ENCODE peak calls at places on chromosomes 7 and 10, in ten cellular contexts. One of them, this sample, is unnamed. For H3K9me3, the result is how much of the 10 kb centered on the place peaks cover.

GRCh38 chr7:25360471-25360870 is 132.2 kb upstream of the NPVF start:
- DNase-seq in tibial nerve: no peak
- DNase-seq in right cardiac atrium: no peak
- DNase-seq in right lobe of liver: no peak
- DNase-seq in upper lobe of right lung: no peak
- DNase-seq in psoas muscle: no peak
- DNase-seq in heart left ventricle: no peak
- DNase-seq in spleen: no peak
- DNase-seq in GM23248: no peak
- DNase-seq in left ventricle myocardium inferior: no peak
- DNase-seq in this sample: no peak

GRCh38 chr10:80509403-80510161 is 28.1 kb upstream of the SH2D4B start:
- DNase-seq in upper lobe of right lung: no peak
- DNase-seq in heart left ventricle: peak
- DNase-seq in right cardiac atrium: peak
- DNase-seq in right lobe of liver: no peak
- DNase-seq in psoas muscle: peak
- DNase-seq in left ventricle myocardium inferior: peak
- DNase-seq in GM23248: peak
- DNase-seq in tibial nerve: no peak
- DNase-seq in spleen: peak
- DNase-seq in this sample: peak

GRCh38 chr7:30626984-30627383 is 32.3 kb downstream of the GARS1 start:
- DNase-seq in tibial nerve: no peak
- DNase-seq in psoas muscle: no peak
- DNase-seq in GM23248: no peak
- DNase-seq in right lobe of liver: no peak
- DNase-seq in left ventricle myocardium inferior: no peak
- DNase-seq in heart left ventricle: no peak
- DNase-seq in right cardiac atrium: no peak
- DNase-seq in spleen: no peak
- DNase-seq in upper lobe of right lung: no peak
- DNase-seq in this sample: no peak

GRCh38 chr10:12448729-12449391 is 99.5 kb downstream of the CAMK1D start:
- DNase-seq in tibial nerve: peak
- DNase-seq in left ventricle myocardium inferior: no peak
- DNase-seq in heart left ventricle: no peak
- DNase-seq in psoas muscle: no peak
- DNase-seq in right lobe of liver: no peak
- DNase-seq in right cardiac atrium: no peak
- DNase-seq in GM23248: peak
- DNase-seq in spleen: peak
- DNase-seq in upper lobe of right lung: no peak
- DNase-seq in this sample: peak

GRCh38 chr7:27143022-27143949 is at the start of gene HOXA5:
- DNase-seq in right lobe of liver: peak
- DNase-seq in left ventricle myocardium inferior: no peak
- DNase-seq in upper lobe of right lung: peak
- DNase-seq in heart left ventricle: no peak
- DNase-seq in right cardiac atrium: peak
- DNase-seq in spleen: peak
- DNase-seq in GM23248: no peak
- DNase-seq in tibial nerve: no peak
- DNase-seq in psoas muscle: peak
- DNase-seq in this sample: no peak

GRCh38 chr10:93124580-93125318 is 51.1 kb downstream of the CYP26A1 start:
- DNase-seq in psoas muscle: no peak
- DNase-seq in heart left ventricle: no peak
- DNase-seq in upper lobe of right lung: no peak
- DNase-seq in spleen: no peak
- DNase-seq in left ventricle myocardium inferior: no peak
- DNase-seq in right lobe of liver: no peak
- DNase-seq in tibial nerve: no peak
- DNase-seq in right cardiac atrium: no peak
- DNase-seq in GM23248: no peak
- DNase-seq in this sample: no peak

GRCh38 chr7:123798527-123799188 is 46.3 kb upstream of the HYAL4 start:
- DNase-seq in right cardiac atrium: no peak
- DNase-seq in psoas muscle: no peak
- DNase-seq in spleen: no peak
- DNase-seq in right lobe of liver: no peak
- DNase-seq in left ventricle myocardium inferior: no peak
- DNase-seq in heart left ventricle: no peak
- DNase-seq in upper lobe of right lung: no peak
- DNase-seq in tibial nerve: no peak
- DNase-seq in GM23248: no peak
- DNase-seq in this sample: no peak

GRCh38 chr7:83751217-83751616 is 102.3 kb upstream of the SEMA3E start:
- DNase-seq in right lobe of liver: no peak
- DNase-seq in tibial nerve: no peak
- DNase-seq in psoas muscle: no peak
- DNase-seq in heart left ventricle: no peak
- DNase-seq in right cardiac atrium: no peak
- DNase-seq in upper lobe of right lung: no peak
- DNase-seq in spleen: no peak
- DNase-seq in left ventricle myocardium inferior: no peak
- DNase-seq in GM23248: peak
- DNase-seq in this sample: no peak

GRCh38 chr10:91955114-91955513 is 31.5 kb downstream of the BTAF1 start:
- DNase-seq in upper lobe of right lung: no peak
- DNase-seq in psoas muscle: no peak
- DNase-seq in right lobe of liver: no peak
- DNase-seq in left ventricle myocardium inferior: no peak
- DNase-seq in GM23248: no peak
- DNase-seq in right cardiac atrium: no peak
- DNase-seq in tibial nerve: no peak
- DNase-seq in spleen: no peak
- DNase-seq in heart left ventricle: no peak
- DNase-seq in this sample: no peak

GRCh38 chr10:31152421-31153133 is 120.9 kb upstream of the ZNF438 start:
- DNase-seq in GM23248: no peak
- DNase-seq in right cardiac atrium: no peak
- DNase-seq in psoas muscle: no peak
- DNase-seq in left ventricle myocardium inferior: no peak
- DNase-seq in upper lobe of right lung: no peak
- DNase-seq in tibial nerve: no peak
- DNase-seq in spleen: no peak
- DNase-seq in heart left ventricle: peak
- DNase-seq in right lobe of liver: no peak
- DNase-seq in this sample: no peak

GRCh38 chr10:31154996-31155395 is 123.3 kb upstream of the ZNF438 start:
- DNase-seq in upper lobe of right lung: no peak
- DNase-seq in left ventricle myocardium inferior: no peak
- DNase-seq in GM23248: no peak
- DNase-seq in tibial nerve: no peak
- DNase-seq in spleen: no peak
- DNase-seq in right cardiac atrium: no peak
- DNase-seq in psoas muscle: no peak
- DNase-seq in right lobe of liver: no peak
- DNase-seq in heart left ventricle: no peak
- DNase-seq in this sample: no peak

GRCh38 chr10:31151301-31151700 is 119.6 kb upstream of the ZNF438 start:
- DNase-seq in upper lobe of right lung: no peak
- DNase-seq in heart left ventricle: no peak
- DNase-seq in psoas muscle: no peak
- DNase-seq in left ventricle myocardium inferior: no peak
- DNase-seq in GM23248: no peak
- DNase-seq in tibial nerve: no peak
- DNase-seq in spleen: no peak
- DNase-seq in right lobe of liver: no peak
- DNase-seq in right cardiac atrium: no peak
- DNase-seq in this sample: no peak

GRCh38 chr10:31157125-31157983 is 125.7 kb upstream of the ZNF438 start:
- DNase-seq in spleen: no peak
- DNase-seq in right cardiac atrium: peak
- DNase-seq in right lobe of liver: no peak
- DNase-seq in GM23248: peak
- DNase-seq in left ventricle myocardium inferior: peak
- DNase-seq in tibial nerve: peak
- DNase-seq in psoas muscle: peak
- DNase-seq in upper lobe of right lung: no peak
- DNase-seq in heart left ventricle: peak
- DNase-seq in this sample: peak

GRCh38 chr10:31153692-31154091 is 122.0 kb upstream of the ZNF438 start:
- DNase-seq in right lobe of liver: no peak
- DNase-seq in right cardiac atrium: no peak
- DNase-seq in heart left ventricle: no peak
- DNase-seq in psoas muscle: no peak
- DNase-seq in GM23248: no peak
- DNase-seq in spleen: no peak
- DNase-seq in tibial nerve: no peak
- DNase-seq in left ventricle myocardium inferior: no peak
- DNase-seq in upper lobe of right lung: no peak
- DNase-seq in this sample: no peak
- H3K27ac ChIP-seq in right lobe of liver: no peak
- H3K27ac ChIP-seq in right cardiac atrium: no peak
- H3K27ac ChIP-seq in heart left ventricle: peak
- H3K27ac ChIP-seq in psoas muscle: no peak
- H3K27ac ChIP-seq in GM23248: no peak
- H3K27ac ChIP-seq in spleen: no peak
- H3K27ac ChIP-seq in tibial nerve: no peak
- H3K27ac ChIP-seq in left ventricle myocardium inferior: peak
- H3K27ac ChIP-seq in upper lobe of right lung: no peak
- H3K27ac ChIP-seq in this sample: no peak

GRCh38 chr7:57362868-57363267 is 87.1 kb upstream of the ZNF716 start:
- DNase-seq in upper lobe of right lung: no peak
- DNase-seq in right lobe of liver: no peak
- DNase-seq in heart left ventricle: no peak
- DNase-seq in GM23248: no peak
- DNase-seq in psoas muscle: no peak
- DNase-seq in right cardiac atrium: no peak
- DNase-seq in tibial nerve: no peak
- DNase-seq in left ventricle myocardium inferior: peak
- DNase-seq in spleen: no peak
- DNase-seq in this sample: no peak
- H3K9me3 ChIP-seq in upper lobe of right lung: under half
- H3K9me3 ChIP-seq in right lobe of liver: under half
- H3K9me3 ChIP-seq in heart left ventricle: under half
- H3K9me3 ChIP-seq in GM23248: under half
- H3K9me3 ChIP-seq in psoas muscle: under half
- H3K9me3 ChIP-seq in right cardiac atrium: under half
- H3K9me3 ChIP-seq in tibial nerve: half or more
- H3K9me3 ChIP-seq in left ventricle myocardium inferior: under half
- H3K9me3 ChIP-seq in spleen: half or more
- H3K9me3 ChIP-seq in this sample: half or more

DNA sequence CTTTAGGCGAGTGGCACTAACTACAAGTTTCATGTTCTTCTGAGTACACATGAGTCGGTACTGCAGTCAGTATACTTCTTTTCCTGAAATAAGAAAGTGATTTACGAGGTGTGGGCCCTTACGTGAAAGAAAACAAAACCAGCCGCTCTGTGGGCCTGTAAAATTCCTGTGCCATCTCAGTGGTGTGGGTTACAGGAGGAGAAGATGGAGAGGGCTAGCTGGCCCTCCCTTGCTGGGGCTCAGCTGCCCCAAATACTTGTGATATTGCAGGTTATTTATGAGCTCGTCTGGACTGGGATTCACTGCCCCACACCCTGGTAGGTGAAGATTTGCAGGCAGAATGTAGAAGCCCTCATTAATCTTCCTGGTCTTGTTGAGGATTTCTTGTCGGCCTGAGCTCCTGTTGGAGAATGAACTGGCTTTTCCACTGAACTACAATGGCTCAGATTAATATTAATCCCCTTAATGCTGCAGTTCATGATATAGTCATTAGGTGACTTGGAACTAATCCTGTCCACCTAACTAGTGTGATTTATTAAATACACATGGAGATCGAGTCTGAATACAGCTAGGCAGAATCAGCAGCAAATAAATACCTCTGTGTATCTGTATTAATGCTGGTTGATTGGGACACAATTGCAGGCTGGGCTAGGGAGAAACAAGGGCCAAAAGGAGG is 68.0 kb downstream of the GBF1 start:
- DNase-seq in right lobe of liver: no peak
- DNase-seq in upper lobe of right lung: no peak
- DNase-seq in spleen: no peak
- DNase-seq in tibial nerve: no peak
- DNase-seq in left ventricle myocardium inferior: no peak
- DNase-seq in right cardiac atrium: no peak
- DNase-seq in heart left ventricle: no peak
- DNase-seq in psoas muscle: no peak
- DNase-seq in GM23248: peak
- DNase-seq in this sample: no peak
- H3K27ac ChIP-seq in right lobe of liver: no peak
- H3K27ac ChIP-seq in upper lobe of right lung: no peak
- H3K27ac ChIP-seq in spleen: no peak
- H3K27ac ChIP-seq in tibial nerve: no peak
- H3K27ac ChIP-seq in left ventricle myocardium inferior: peak
- H3K27ac ChIP-seq in right cardiac atrium: no peak
- H3K27ac ChIP-seq in heart left ventricle: peak
- H3K27ac ChIP-seq in psoas muscle: peak
- H3K27ac ChIP-seq in GM23248: peak
- H3K27ac ChIP-seq in this sample: no peak

GRCh38 chr7:157538735-157539134 is 201.9 kb downstream of the DNAJB6 start:
- DNase-seq in GM23248: no peak
- DNase-seq in heart left ventricle: no peak
- DNase-seq in tibial nerve: no peak
- DNase-seq in right lobe of liver: no peak
- DNase-seq in psoas muscle: peak
- DNase-seq in upper lobe of right lung: no peak
- DNase-seq in left ventricle myocardium inferior: no peak
- DNase-seq in right cardiac atrium: peak
- DNase-seq in spleen: no peak
- DNase-seq in this sample: no peak

GRCh38 chr7:157539521-157539920 is 202.7 kb downstream of the DNAJB6 start:
- DNase-seq in spleen: peak
- DNase-seq in upper lobe of right lung: peak
- DNase-seq in GM23248: no peak
- DNase-seq in psoas muscle: peak
- DNase-seq in right lobe of liver: no peak
- DNase-seq in right cardiac atrium: peak
- DNase-seq in tibial nerve: no peak
- DNase-seq in left ventricle myocardium inferior: no peak
- DNase-seq in heart left ventricle: no peak
- DNase-seq in this sample: no peak

GRCh38 chr7:157541295-157541608 is 204.4 kb downstream of the DNAJB6 start:
- DNase-seq in spleen: peak
- DNase-seq in right cardiac atrium: peak
- DNase-seq in left ventricle myocardium inferior: no peak
- DNase-seq in upper lobe of right lung: peak
- DNase-seq in right lobe of liver: peak
- DNase-seq in psoas muscle: peak
- DNase-seq in GM23248: no peak
- DNase-seq in tibial nerve: no peak
- DNase-seq in heart left ventricle: no peak
- DNase-seq in this sample: peak

GRCh38 chr7:157540606-157541294 is 203.9 kb downstream of the DNAJB6 start:
- DNase-seq in tibial nerve: no peak
- DNase-seq in heart left ventricle: no peak
- DNase-seq in upper lobe of right lung: peak
- DNase-seq in right lobe of liver: peak
- DNase-seq in spleen: peak
- DNase-seq in psoas muscle: peak
- DNase-seq in right cardiac atrium: peak
- DNase-seq in left ventricle myocardium inferior: no peak
- DNase-seq in GM23248: no peak
- DNase-seq in this sample: peak

DNA sequence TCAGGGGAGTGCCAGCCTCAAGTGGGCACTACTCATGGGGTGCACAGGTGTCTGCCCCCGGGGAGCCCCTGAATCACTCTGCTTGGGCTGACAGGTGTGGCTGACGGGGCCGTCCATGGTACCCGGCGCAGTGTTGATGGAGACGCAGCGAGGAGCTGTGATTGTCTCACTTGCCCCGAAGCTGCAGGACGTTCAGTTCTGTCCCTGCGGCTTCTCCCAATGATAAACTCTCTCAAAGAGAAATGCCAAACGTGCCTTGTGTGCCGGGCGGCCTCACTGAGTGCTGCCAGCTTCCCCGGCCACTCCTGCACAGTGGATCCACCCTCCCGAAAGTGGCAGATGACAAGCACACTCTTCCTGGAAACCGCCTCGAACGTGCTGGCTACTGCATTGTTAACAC is 203.2 kb downstream of the DNAJB6 start:
- DNase-seq in left ventricle myocardium inferior: no peak
- DNase-seq in heart left ventricle: no peak
- DNase-seq in GM23248: no peak
- DNase-seq in psoas muscle: peak
- DNase-seq in spleen: peak
- DNase-seq in right lobe of liver: no peak
- DNase-seq in right cardiac atrium: peak
- DNase-seq in upper lobe of right lung: peak
- DNase-seq in tibial nerve: no peak
- DNase-seq in this sample: peak
- H3K9me3 ChIP-seq in left ventricle myocardium inferior: under half
- H3K9me3 ChIP-seq in heart left ventricle: under half
- H3K9me3 ChIP-seq in GM23248: under half
- H3K9me3 ChIP-seq in psoas muscle: under half
- H3K9me3 ChIP-seq in spleen: under half
- H3K9me3 ChIP-seq in right lobe of liver: under half
- H3K9me3 ChIP-seq in right cardiac atrium: under half
- H3K9me3 ChIP-seq in upper lobe of right lung: under half
- H3K9me3 ChIP-seq in tibial nerve: under half
- H3K9me3 ChIP-seq in this sample: under half